ENCODE peak calls at places on chromosomes 16 and 17, in six cellular contexts. W is aorta; V is small intestine; F is kidney; B is CD8-positive, alpha-beta T cell; H is left lung. T is an unnamed sample.

GRCh38 chr16:11224894-11225676 is 30.9 kb downstream of the SOCS1 start:
- DNase-seq in B (peak; percentile 78), H (no peak), V (peak; percentile 64), W (no peak), F (peak; percentile 88), T (peak; percentile 94)

GRCh38 chr16:31714899-31715504 is 158.6 kb upstream of the ZNF267 start:
- DNase-seq in V (no peak), F (no peak), W (no peak), H (no peak), B (no peak), T (no peak)

GRCh38 chr16:87391324-87391949 is 699 bp upstream of the MAP1LC3B start:
- DNase-seq in W (peak; percentile 91), H (peak; percentile 81), B (peak; percentile 21), F (peak; percentile 92), V (peak; percentile 56), T (no peak)

GRCh38 chr17:17626151-17626805 is 34.8 kb upstream of the PEMT start:
- DNase-seq in B (no peak), V (no peak), W (no peak), F (no peak), H (no peak), T (no peak)

GRCh38 chr17:73952498-73953205 is 250.8 kb upstream of the RPL38 start:
- DNase-seq in H (peak; percentile 38), F (peak; percentile 67), B (peak; percentile 16), W (peak; percentile 80), V (peak; percentile 12), T (peak; percentile 2)

GRCh38 chr17:60901806-60902205 is 224.2 kb downstream of the BCAS3 start:
- DNase-seq in H (no peak), B (no peak), F (no peak), W (no peak), V (no peak), T (no peak)

GRCh38 chr17:29140051-29140582 is 40.1 kb downstream of the MYO18A start:
- DNase-seq in W (peak; percentile 97), F (peak; percentile 94), H (peak; percentile 90), B (peak; percentile 86), V (peak; percentile 79), T (peak; percentile 77)

GRCh38 chr17:74442291-74442669 is 10.4 kb downstream of the GPRC5C start:
- DNase-seq in H (no peak), B (no peak), F (peak; percentile 51), V (no peak), W (no peak), T (no peak)

GRCh38 chr17:3944485-3945388 is 19.5 kb downstream of the ATP2A3 start:
- DNase-seq in H (no peak), B (peak; percentile 49), V (peak; percentile 52), W (peak; percentile 88), F (peak; percentile 71), T (peak; percentile 31)

GRCh38 chr17:49388692-49389513 is 25.8 kb downstream of the PHB1 start:
- DNase-seq in B (no peak), F (no peak), H (no peak), V (no peak), W (no peak), T (peak; percentile 45)

GRCh38 chr17:49393491-49394255 is 21.0 kb downstream of the PHB1 start:
- DNase-seq in B (no peak), W (peak; percentile 10), H (no peak), V (no peak), F (no peak), T (peak; percentile 57)

GRCh38 chr17:49387374-49388289 is 25.6 kb upstream of the ZNF652 start:
- DNase-seq in H (no peak), B (peak; percentile 33), F (no peak), V (no peak), W (no peak), T (peak; percentile 60)

GRCh38 chr17:49388290-49388640 is 26.2 kb upstream of the ZNF652 start:
- DNase-seq in V (peak; percentile 40), H (no peak), B (no peak), F (no peak), W (no peak), T (peak; percentile 75)

GRCh38 chr17:49390548-49391324 is 23.9 kb downstream of the PHB1 start:
- DNase-seq in B (peak; percentile 12), F (no peak), V (peak; percentile 80), H (peak; percentile 52), W (no peak), T (peak; percentile 90)
- H3K4me3 ChIP-seq in B (no peak overlapping the region), F (no peak overlapping the region), V (no peak overlapping the region), H (peak overlapping the region; percentile 28), W (no peak overlapping the region), T (peak overlapping the region; percentile 59)

DNA sequence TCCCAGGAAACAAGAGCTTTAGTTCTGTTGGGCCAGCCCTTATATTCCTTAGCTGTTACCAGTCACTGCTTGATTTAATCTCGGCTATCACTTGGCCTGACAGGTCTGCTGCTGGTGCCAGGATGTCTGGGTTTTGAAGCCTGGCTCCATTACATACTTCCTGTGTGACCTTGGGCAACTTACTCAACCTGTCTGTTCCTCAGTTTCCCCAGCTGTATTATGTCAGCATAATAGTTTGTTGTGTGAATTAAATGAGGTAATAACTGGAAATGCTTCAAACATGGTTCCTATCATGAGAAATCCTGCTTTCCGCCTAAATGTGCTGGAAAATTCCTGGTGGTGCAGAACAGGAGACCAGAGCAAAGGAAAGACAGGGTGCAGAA is 50.6 kb upstream of the STH start:
- DNase-seq in F (no peak), H (no peak), W (no peak), B (no peak), V (no peak), T (no peak)
- H3K4me3 ChIP-seq in F (peak overlapping the region; percentile 32), H (no peak overlapping the region), W (no peak overlapping the region), B (no peak overlapping the region), V (no peak overlapping the region), T (no peak overlapping the region)

GRCh38 chr17:44008205-44008909 is 3.9 kb downstream of the NAGS start:
- DNase-seq in F (peak; percentile 61), V (no peak), W (no peak), H (no peak), B (no peak), T (no peak)
- H3K4me3 ChIP-seq in F (no peak overlapping the region), V (no peak overlapping the region), W (no peak overlapping the region), H (peak overlapping the region; percentile 67), B (peak overlapping the region; percentile 50), T (no peak overlapping the region)

GRCh38 chr16:83804366-83804765 is 3.4 kb upstream of the HSBP1 start:
- DNase-seq in F (no peak), V (no peak), B (no peak), H (no peak), W (no peak), T (no peak)

GRCh38 chr16:83806721-83807120 is 1.1 kb upstream of the HSBP1 start:
- DNase-seq in F (no peak), W (no peak), V (no peak), H (no peak), B (no peak), T (no peak)

GRCh38 chr16:83807327-83807709 is 460 bp upstream of the HSBP1 start:
- DNase-seq in F (no peak), B (peak; percentile 11), V (no peak), W (no peak), H (no peak), T (peak; percentile 5)

GRCh38 chr16:83807710-83808572 is at the start of gene HSBP1:
- DNase-seq in F (peak; percentile 98), B (peak; percentile 94), H (peak; percentile 95), W (peak; percentile 98), V (peak; percentile 94), T (peak; percentile 96)

DNA sequence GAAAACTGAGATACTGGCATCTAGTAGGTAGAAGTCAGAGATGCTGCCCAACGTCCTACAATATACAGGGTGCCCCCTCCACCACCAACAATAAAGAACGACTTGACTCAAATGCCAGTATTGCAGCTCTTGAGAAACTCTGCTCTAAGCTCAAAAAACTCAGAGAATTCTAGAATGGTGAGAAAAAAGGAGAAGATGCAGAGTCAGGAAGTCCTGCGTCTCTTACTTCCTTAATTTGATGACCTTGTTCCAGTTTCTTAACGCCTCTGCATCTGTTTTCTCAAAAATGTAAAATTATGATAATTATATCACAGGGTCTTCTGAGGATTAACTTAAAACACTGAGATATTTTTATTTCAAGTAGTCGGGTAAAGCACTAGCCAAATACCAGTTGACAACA is 1.7 kb upstream of the HSBP1 start:
- DNase-seq in V (no peak), W (no peak), H (no peak), B (no peak), F (no peak), T (peak; percentile 24)
- H3K4me3 ChIP-seq in V (no peak overlapping the region), W (no peak overlapping the region), H (no peak overlapping the region), B (no peak overlapping the region), F (no peak overlapping the region), T (no peak overlapping the region)

GRCh38 chr17:79748296-79749099 is 17.8 kb downstream of the ENPP7 start:
- DNase-seq in W (no peak), F (peak; percentile 52), B (no peak), V (no peak), H (no peak), T (no peak)
- H3K4me3 ChIP-seq in W (no peak overlapping the region), F (no peak overlapping the region), B (no peak overlapping the region), V (no peak overlapping the region), H (no peak overlapping the region), T (no peak overlapping the region)

GRCh38 chr16:55082594-55082982 is 151.9 kb downstream of the IRX5 start:
- DNase-seq in W (no peak), H (no peak), B (no peak), V (no peak), F (no peak), T (no peak)
- H3K4me3 ChIP-seq in W (no peak overlapping the region), H (no peak overlapping the region), B (no peak overlapping the region), V (no peak overlapping the region), F (no peak overlapping the region), T (no peak overlapping the region)

GRCh38 chr17:31424944-31425582 is 33.6 kb downstream of the RAB11FIP4 start:
- DNase-seq in W (peak; percentile 43), H (no peak), F (peak; percentile 6), V (peak; percentile 86), B (no peak), T (no peak)
- H3K4me3 ChIP-seq in W (no peak overlapping the region), H (no peak overlapping the region), F (no peak overlapping the region), V (no peak overlapping the region), B (no peak overlapping the region), T (no peak overlapping the region)

T was measured in GM12865.